ENCODE peak calls at places on chromosomes 16 and 17, in nine cellular contexts. J is ureter; V is stimulated activated CD8-positive, alpha-beta memory T cell treated with anti-CD3 and anti-CD28 coated beads, Interleukin-2, amount 100 ng/mL, for 48 hours; W is activated T-cell treated with anti-CD3 and anti-CD28 coated beads, Interleukin-2, amount 50 U/mL, for 4 hours; E is central memory CD8-positive, alpha-beta T cell; C is GM20000; Z is activated T-helper 1 cell treated with anti-CD3 and anti-CD28 coated beads, Interleukin-12 subunit alpha, Interleukin-12 subunit beta, Interleukin-2, Interleukin-4 antibody, amounts not matched to agents 30 ng/mL and 10 ng/mL and 1 ng/mL, durations not matched to agents 14 hours and 24 hours and 36 hours; S is activated T-helper 9 cell treated with anti-CD3 and anti-CD28 coated beads, Interleukin-2, amount 50 U/mL, for 16 hours; T is retina. M is an unnamed sample.

GRCh38 chr17:63402808-63403207 is 43.3 kb downstream of the CYB561 start:
- DNase-seq in J (no peak), V (no peak), W (no peak), E (no peak), C (no peak), Z (no peak), S (no peak), T (no peak), M (no peak)

GRCh38 chr16:68022278-68022727 is 729 bp downstream of the DDX28 start:
- DNase-seq in J (no peak), V (no peak), W (no peak), E (no peak), C (no peak), Z (no peak), S (no peak), T (no peak), M (no peak)

GRCh38 chr17:73683788-73684582 is 39.7 kb upstream of the SDK2 start:
- DNase-seq in J (no peak), V (no peak), W (no peak), E (no peak), C (no peak), Z (no peak), S (no peak), T (no peak), M (peak)

GRCh38 chr17:22265807-22266206 is 573.5 kb downstream of the KCNJ18 start:
- DNase-seq in J (no peak), V (no peak), W (no peak), E (no peak), C (no peak), Z (no peak), S (no peak), T (no peak), M (no peak)

GRCh38 chr17:48970224-48970623 is 1.8 kb upstream of the GIP start:
- DNase-seq in J (no peak), V (no peak), W (no peak), E (no peak), C (no peak), Z (no peak), S (no peak), T (no peak), M (peak)

GRCh38 chr17:68733241-68734176 is 132.3 kb upstream of the FAM20A start:
- DNase-seq in J (no peak), V (no peak), W (no peak), E (no peak), C (no peak), Z (no peak), S (no peak), T (no peak), M (no peak)

GRCh38 chr17:32741381-32741780 is 135.5 kb downstream of the MYO1D start:
- DNase-seq in J (no peak), V (no peak), W (no peak), E (no peak), C (no peak), Z (no peak), S (no peak), T (no peak), M (no peak)

GRCh38 chr16:27790546-27791403 is 240.8 kb downstream of the KATNIP start:
- DNase-seq in J (no peak), V (no peak), W (no peak), E (no peak), C (no peak), Z (no peak), S (no peak), T (no peak), M (no peak)

GRCh38 chr16:88886915-88887521 is 20.6 kb upstream of the PABPN1L start:
- DNase-seq in J (peak), V (no peak), W (no peak), E (no peak), C (no peak), Z (no peak), S (no peak), T (no peak), M (peak)

GRCh38 chr17:61474235-61474927 is 22.2 kb downstream of the TBX4 start:
- DNase-seq in J (peak), V (no peak), W (no peak), E (no peak), C (no peak), Z (no peak), S (no peak), T (no peak), M (no peak)

GRCh38 chr16:4661661-4662060 is 31.7 kb upstream of the NUDT16L1 start:
- DNase-seq in J (no peak), V (no peak), W (no peak), E (no peak), C (no peak), Z (no peak), S (no peak), T (no peak), M (peak)

GRCh38 chr16:2447920-2448583 is 11.9 kb upstream of the TEDC2 start:
- DNase-seq in J (no peak), V (no peak), W (no peak), E (no peak), C (no peak), Z (no peak), S (no peak), T (no peak), M (no peak)

GRCh38 chr17:38619937-38620550 is 14.3 kb upstream of the SRCIN1 start:
- DNase-seq in J (no peak), V (no peak), W (no peak), E (no peak), C (no peak), Z (no peak), S (no peak), T (no peak), M (no peak)

GRCh38 chr17:42365136-42365535 is 23.1 kb downstream of the STAT3 start:
- DNase-seq in J (no peak), V (no peak), W (peak), E (no peak), C (no peak), Z (no peak), S (peak), T (no peak), M (no peak)

GRCh38 chr17:63841350-63842172 is 924 bp downstream of the SMARCD2 start:
- DNase-seq in J (peak), V (no peak), W (no peak), E (no peak), C (peak), Z (no peak), S (no peak), T (peak), M (peak)

GRCh38 chr16:81401035-81401950 is 43.3 kb upstream of the CMIP start:
- DNase-seq in J (no peak), V (no peak), W (no peak), E (no peak), C (no peak), Z (no peak), S (no peak), T (no peak), M (no peak)

GRCh38 chr17:14156689-14157088 is 80.0 kb downstream of the CDRT15 start:
- DNase-seq in J (no peak), V (no peak), W (no peak), E (no peak), C (no peak), Z (no peak), S (no peak), T (no peak), M (no peak)

GRCh38 chr17:83074696-83075223 is 4.6 kb upstream of the METRNL start:
- DNase-seq in J (no peak), V (no peak), W (no peak), E (no peak), C (no peak), Z (no peak), S (no peak), T (no peak), M (no peak)

GRCh38 chr17:55377885-55378284 is 43.8 kb downstream of the MMD start:
- DNase-seq in J (no peak), V (no peak), W (no peak), E (no peak), C (no peak), Z (no peak), S (no peak), T (no peak), M (no peak)

GRCh38 chr17:79670537-79671386 is 59.9 kb upstream of the RBFOX3 start:
- DNase-seq in J (no peak), V (no peak), W (no peak), E (no peak), C (no peak), Z (no peak), S (no peak), T (peak), M (peak)

GRCh38 chr17:31224366-31224765 is 72.7 kb downstream of the OMG start:
- DNase-seq in J (no peak), V (no peak), W (no peak), E (no peak), C (no peak), Z (no peak), S (no peak), T (no peak), M (no peak)

GRCh38 chr17:60971515-60972369 is 294.1 kb downstream of the BCAS3 start:
- DNase-seq in J (peak), V (peak), W (no peak), E (no peak), C (peak), Z (no peak), S (no peak), T (peak), M (peak)

GRCh38 chr16:56815721-56816120 is 49.3 kb upstream of the SLC12A3 start:
- DNase-seq in J (no peak), V (no peak), W (no peak), E (no peak), C (no peak), Z (no peak), S (no peak), T (no peak), M (no peak)

GRCh38 chr16:3465301-3465700 is 21.8 kb downstream of the NAA60 start:
- DNase-seq in J (no peak), V (no peak), W (no peak), E (no peak), C (no peak), Z (no peak), S (no peak), T (no peak), M (no peak)

GRCh38 chr16:56477096-56477878 is 25.9 kb downstream of the OGFOD1 start:
- DNase-seq in J (no peak), V (no peak), W (no peak), E (no peak), C (no peak), Z (no peak), S (no peak), T (no peak), M (no peak)

GRCh38 chr16:70432304-70432799 is 6.5 kb downstream of the ST3GAL2 start:
- DNase-seq in J (no peak), V (no peak), W (no peak), E (no peak), C (no peak), Z (no peak), S (no peak), T (no peak), M (no peak)

GRCh38 chr17:7840875-7841274 is 6.9 kb downstream of the KDM6B start:
- DNase-seq in J (no peak), V (no peak), W (no peak), E (no peak), C (no peak), Z (no peak), S (no peak), T (no peak), M (no peak)

M was measured in NCI-H2171.